ENCODE peak calls at places on chromosomes 2 and 18, in six cellular contexts. One of them, this sample, is unnamed.

GRCh38 chr2:138956116-138956515 is 175.9 kb upstream of the NXPH2 start:
- DNase-seq in adrenal gland: no peak
- DNase-seq in fibroblast of the aortic adventitia: no peak
- DNase-seq in Peyer's patch: no peak
- DNase-seq in left ventricle myocardium inferior: no peak
- DNase-seq in mammary epithelial cell: no peak
- DNase-seq in this sample: no peak

GRCh38 chr18:22432672-22433137 is 15.0 kb upstream of the CTAGE1 start:
- DNase-seq in adrenal gland: peak
- DNase-seq in fibroblast of the aortic adventitia: peak
- DNase-seq in Peyer's patch: peak
- DNase-seq in left ventricle myocardium inferior: peak
- DNase-seq in mammary epithelial cell: peak
- DNase-seq in this sample: no peak

GRCh38 chr2:169093535-169093934 is 24.2 kb downstream of the DHRS9 start:
- DNase-seq in adrenal gland: no peak
- DNase-seq in fibroblast of the aortic adventitia: no peak
- DNase-seq in Peyer's patch: no peak
- DNase-seq in left ventricle myocardium inferior: no peak
- DNase-seq in mammary epithelial cell: no peak
- DNase-seq in this sample: no peak

GRCh38 chr18:46466236-46467160 is 190.5 kb downstream of the LOXHD1 start:
- DNase-seq in adrenal gland: no peak
- DNase-seq in fibroblast of the aortic adventitia: no peak
- DNase-seq in Peyer's patch: no peak
- DNase-seq in left ventricle myocardium inferior: no peak
- DNase-seq in mammary epithelial cell: no peak
- DNase-seq in this sample: no peak

GRCh38 chr2:104872034-104872865 is 18.3 kb downstream of the POU3F3 start:
- DNase-seq in adrenal gland: no peak
- DNase-seq in fibroblast of the aortic adventitia: no peak
- DNase-seq in Peyer's patch: no peak
- DNase-seq in left ventricle myocardium inferior: no peak
- DNase-seq in mammary epithelial cell: no peak
- DNase-seq in this sample: no peak

GRCh38 chr2:112154246-112155110 is 16.3 kb downstream of the FBLN7 start:
- DNase-seq in adrenal gland: no peak
- DNase-seq in fibroblast of the aortic adventitia: no peak
- DNase-seq in Peyer's patch: no peak
- DNase-seq in left ventricle myocardium inferior: no peak
- DNase-seq in mammary epithelial cell: no peak
- DNase-seq in this sample: no peak

GRCh38 chr2:236365258-236366048 is 101.2 kb upstream of the ASB18 start:
- DNase-seq in adrenal gland: no peak
- DNase-seq in fibroblast of the aortic adventitia: no peak
- DNase-seq in Peyer's patch: no peak
- DNase-seq in left ventricle myocardium inferior: no peak
- DNase-seq in mammary epithelial cell: no peak
- DNase-seq in this sample: no peak

GRCh38 chr2:132582360-132582759 is 87.6 kb downstream of the LYPD1 start:
- DNase-seq in adrenal gland: no peak
- DNase-seq in fibroblast of the aortic adventitia: peak
- DNase-seq in Peyer's patch: no peak
- DNase-seq in left ventricle myocardium inferior: no peak
- DNase-seq in mammary epithelial cell: no peak
- DNase-seq in this sample: no peak

GRCh38 chr2:230023313-230023712 is 45.4 kb downstream of the SLC16A14 start:
- DNase-seq in adrenal gland: peak
- DNase-seq in fibroblast of the aortic adventitia: no peak
- DNase-seq in Peyer's patch: no peak
- DNase-seq in left ventricle myocardium inferior: no peak
- DNase-seq in mammary epithelial cell: no peak
- DNase-seq in this sample: no peak

GRCh38 chr2:204110250-204111183 is 174.0 kb downstream of the ICOS start:
- DNase-seq in adrenal gland: peak
- DNase-seq in fibroblast of the aortic adventitia: no peak
- DNase-seq in Peyer's patch: no peak
- DNase-seq in left ventricle myocardium inferior: no peak
- DNase-seq in mammary epithelial cell: no peak
- DNase-seq in this sample: no peak

GRCh38 chr18:75097491-75098225 is 111.3 kb downstream of the PTGR3 start:
- DNase-seq in adrenal gland: no peak
- DNase-seq in fibroblast of the aortic adventitia: no peak
- DNase-seq in Peyer's patch: no peak
- DNase-seq in left ventricle myocardium inferior: no peak
- DNase-seq in mammary epithelial cell: no peak
- DNase-seq in this sample: no peak

GRCh38 chr18:45539383-45539960 is 75.8 kb upstream of the SLC14A2 start:
- DNase-seq in adrenal gland: no peak
- DNase-seq in fibroblast of the aortic adventitia: no peak
- DNase-seq in Peyer's patch: no peak
- DNase-seq in left ventricle myocardium inferior: no peak
- DNase-seq in mammary epithelial cell: no peak
- DNase-seq in this sample: no peak

GRCh38 chr2:225041210-225041870 is 928 bp downstream of the DOCK10 start:
- DNase-seq in adrenal gland: peak
- DNase-seq in fibroblast of the aortic adventitia: peak
- DNase-seq in Peyer's patch: peak
- DNase-seq in left ventricle myocardium inferior: no peak
- DNase-seq in mammary epithelial cell: peak
- DNase-seq in this sample: no peak

GRCh38 chr2:191190861-191191552 is 40.2 kb upstream of the STAT4 start:
- DNase-seq in adrenal gland: no peak
- DNase-seq in fibroblast of the aortic adventitia: no peak
- DNase-seq in Peyer's patch: no peak
- DNase-seq in left ventricle myocardium inferior: no peak
- DNase-seq in mammary epithelial cell: no peak
- DNase-seq in this sample: no peak

GRCh38 chr2:219059725-219060682 is 717 bp downstream of the IHH start:
- DNase-seq in adrenal gland: no peak
- DNase-seq in fibroblast of the aortic adventitia: no peak
- DNase-seq in Peyer's patch: peak
- DNase-seq in left ventricle myocardium inferior: no peak
- DNase-seq in mammary epithelial cell: peak
- DNase-seq in this sample: no peak

GRCh38 chr2:203626952-203627681 is 79.3 kb upstream of the CD28 start:
- DNase-seq in adrenal gland: no peak
- DNase-seq in fibroblast of the aortic adventitia: peak
- DNase-seq in Peyer's patch: no peak
- DNase-seq in left ventricle myocardium inferior: no peak
- DNase-seq in mammary epithelial cell: no peak
- DNase-seq in this sample: no peak

GRCh38 chr2:154974041-154974440 is 275.5 kb downstream of the KCNJ3 start:
- DNase-seq in adrenal gland: no peak
- DNase-seq in fibroblast of the aortic adventitia: no peak
- DNase-seq in Peyer's patch: no peak
- DNase-seq in left ventricle myocardium inferior: no peak
- DNase-seq in mammary epithelial cell: no peak
- DNase-seq in this sample: no peak

GRCh38 chr2:182300603-182301002 is 126.2 kb downstream of the PDE1A start:
- DNase-seq in adrenal gland: no peak
- DNase-seq in fibroblast of the aortic adventitia: no peak
- DNase-seq in Peyer's patch: no peak
- DNase-seq in left ventricle myocardium inferior: no peak
- DNase-seq in mammary epithelial cell: no peak
- DNase-seq in this sample: no peak

GRCh38 chr2:21422050-21422449 is 298.3 kb downstream of the TDRD15 start:
- DNase-seq in adrenal gland: peak
- DNase-seq in fibroblast of the aortic adventitia: no peak
- DNase-seq in Peyer's patch: no peak
- DNase-seq in left ventricle myocardium inferior: peak
- DNase-seq in mammary epithelial cell: no peak
- DNase-seq in this sample: no peak

DNA sequence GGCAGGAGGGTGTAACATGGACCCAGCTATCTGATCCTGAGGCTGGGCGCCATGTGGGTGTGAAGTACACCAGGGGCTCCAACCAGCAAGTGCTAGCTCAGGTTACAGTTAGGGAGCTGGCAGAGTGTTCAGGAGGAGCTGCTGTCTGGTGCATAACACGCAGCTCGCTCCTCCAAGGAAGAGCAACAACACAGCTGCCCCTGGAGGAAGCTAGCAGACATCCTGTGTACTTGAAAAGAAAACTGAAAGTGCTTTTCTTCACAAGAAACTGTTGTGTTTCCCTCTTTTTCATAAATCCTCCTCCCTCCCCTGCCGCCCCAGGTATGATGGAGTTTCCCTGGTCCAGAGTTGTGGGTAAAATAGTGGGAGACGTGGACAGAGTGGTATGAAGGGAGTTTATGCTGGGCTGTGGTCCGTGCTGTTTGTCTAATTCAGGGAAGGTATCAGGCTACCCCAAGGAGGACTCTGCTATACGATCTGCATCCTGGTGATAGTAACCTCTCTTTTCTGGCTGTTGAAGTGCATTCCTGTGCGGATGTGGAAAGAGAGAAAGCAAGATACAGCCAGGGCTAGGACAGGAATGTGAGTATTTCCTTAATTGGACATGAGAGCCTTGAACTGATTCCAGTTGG is 6.1 kb upstream of the LBH start:
- DNase-seq in adrenal gland: peak
- DNase-seq in fibroblast of the aortic adventitia: peak
- DNase-seq in Peyer's patch: no peak
- DNase-seq in left ventricle myocardium inferior: no peak
- DNase-seq in mammary epithelial cell: peak
- DNase-seq in this sample: no peak
- H3K4me3 ChIP-seq in adrenal gland: no peak
- H3K4me3 ChIP-seq in fibroblast of the aortic adventitia: peak
- H3K4me3 ChIP-seq in Peyer's patch: peak
- H3K4me3 ChIP-seq in left ventricle myocardium inferior: peak
- H3K4me3 ChIP-seq in mammary epithelial cell: no peak
- H3K4me3 ChIP-seq in this sample: no peak

GRCh38 chr2:173090291-173090877 is 14.7 kb downstream of the MAP3K20 start:
- DNase-seq in adrenal gland: peak
- DNase-seq in fibroblast of the aortic adventitia: peak
- DNase-seq in Peyer's patch: no peak
- DNase-seq in left ventricle myocardium inferior: peak
- DNase-seq in mammary epithelial cell: no peak
- DNase-seq in this sample: no peak
- H3K4me3 ChIP-seq in adrenal gland: no peak
- H3K4me3 ChIP-seq in fibroblast of the aortic adventitia: peak
- H3K4me3 ChIP-seq in Peyer's patch: no peak
- H3K4me3 ChIP-seq in left ventricle myocardium inferior: peak
- H3K4me3 ChIP-seq in mammary epithelial cell: no peak
- H3K4me3 ChIP-seq in this sample: no peak

DNA sequence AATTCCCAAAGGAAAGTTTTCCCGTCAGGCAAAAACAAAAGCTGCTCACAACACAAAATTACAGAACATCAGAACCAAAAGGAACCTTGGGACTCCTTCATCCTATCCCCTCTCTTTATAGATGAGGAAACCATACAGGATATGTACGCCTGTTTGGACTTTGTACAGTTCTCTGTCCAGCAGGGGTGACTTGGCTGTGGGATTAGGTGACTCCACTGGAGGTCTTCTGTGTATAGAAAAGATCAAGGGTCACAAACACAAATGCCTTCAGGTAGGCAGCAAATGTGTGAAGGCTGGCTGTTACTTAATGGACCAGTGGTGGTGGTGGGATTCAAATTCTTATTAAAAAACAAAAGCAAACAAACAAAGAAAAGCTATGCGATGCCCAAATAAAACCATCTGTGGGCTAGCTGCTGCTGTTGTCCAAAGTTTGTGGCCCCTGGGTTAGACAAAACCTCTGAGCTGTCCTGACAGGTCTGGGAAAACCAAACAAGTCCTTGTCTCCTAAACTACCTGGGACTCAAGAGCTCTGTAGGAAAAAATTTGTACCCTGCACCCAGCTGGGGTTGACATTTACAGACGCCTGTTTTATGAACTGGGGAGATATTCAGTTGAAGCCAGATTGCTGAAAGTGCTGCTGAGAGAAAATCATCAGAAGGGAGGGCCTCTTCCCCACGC is 1.3 kb upstream of the CEP68 start:
- DNase-seq in adrenal gland: no peak
- DNase-seq in fibroblast of the aortic adventitia: no peak
- DNase-seq in Peyer's patch: no peak
- DNase-seq in left ventricle myocardium inferior: no peak
- DNase-seq in mammary epithelial cell: no peak
- DNase-seq in this sample: no peak
- H3K4me3 ChIP-seq in adrenal gland: no peak
- H3K4me3 ChIP-seq in fibroblast of the aortic adventitia: no peak
- H3K4me3 ChIP-seq in Peyer's patch: no peak
- H3K4me3 ChIP-seq in left ventricle myocardium inferior: peak
- H3K4me3 ChIP-seq in mammary epithelial cell: no peak
- H3K4me3 ChIP-seq in this sample: no peak

GRCh38 chr2:96767135-96767871 is 6.6 kb downstream of the CNNM4 start:
- DNase-seq in adrenal gland: no peak
- DNase-seq in fibroblast of the aortic adventitia: no peak
- DNase-seq in Peyer's patch: peak
- DNase-seq in left ventricle myocardium inferior: no peak
- DNase-seq in mammary epithelial cell: no peak
- DNase-seq in this sample: no peak
- H3K4me3 ChIP-seq in adrenal gland: no peak
- H3K4me3 ChIP-seq in fibroblast of the aortic adventitia: no peak
- H3K4me3 ChIP-seq in Peyer's patch: peak
- H3K4me3 ChIP-seq in left ventricle myocardium inferior: no peak
- H3K4me3 ChIP-seq in mammary epithelial cell: no peak
- H3K4me3 ChIP-seq in this sample: no peak

GRCh38 chr2:177616731-177617130 is 224.2 kb downstream of the AGPS start:
- DNase-seq in adrenal gland: no peak
- DNase-seq in fibroblast of the aortic adventitia: no peak
- DNase-seq in Peyer's patch: no peak
- DNase-seq in left ventricle myocardium inferior: no peak
- DNase-seq in mammary epithelial cell: no peak
- DNase-seq in this sample: no peak

GRCh38 chr2:177617849-177618248 is 225.3 kb downstream of the AGPS start:
- DNase-seq in adrenal gland: no peak
- DNase-seq in fibroblast of the aortic adventitia: no peak
- DNase-seq in Peyer's patch: no peak
- DNase-seq in left ventricle myocardium inferior: no peak
- DNase-seq in mammary epithelial cell: no peak
- DNase-seq in this sample: no peak

GRCh38 chr2:177612651-177613050 is 220.1 kb downstream of the AGPS start:
- DNase-seq in adrenal gland: no peak
- DNase-seq in fibroblast of the aortic adventitia: no peak
- DNase-seq in Peyer's patch: no peak
- DNase-seq in left ventricle myocardium inferior: no peak
- DNase-seq in mammary epithelial cell: no peak
- DNase-seq in this sample: no peak

GRCh38 chr2:177618270-177619253 is 226.0 kb downstream of the AGPS start:
- DNase-seq in adrenal gland: peak
- DNase-seq in fibroblast of the aortic adventitia: peak
- DNase-seq in Peyer's patch: peak
- DNase-seq in left ventricle myocardium inferior: peak
- DNase-seq in mammary epithelial cell: peak
- DNase-seq in this sample: no peak

DNA sequence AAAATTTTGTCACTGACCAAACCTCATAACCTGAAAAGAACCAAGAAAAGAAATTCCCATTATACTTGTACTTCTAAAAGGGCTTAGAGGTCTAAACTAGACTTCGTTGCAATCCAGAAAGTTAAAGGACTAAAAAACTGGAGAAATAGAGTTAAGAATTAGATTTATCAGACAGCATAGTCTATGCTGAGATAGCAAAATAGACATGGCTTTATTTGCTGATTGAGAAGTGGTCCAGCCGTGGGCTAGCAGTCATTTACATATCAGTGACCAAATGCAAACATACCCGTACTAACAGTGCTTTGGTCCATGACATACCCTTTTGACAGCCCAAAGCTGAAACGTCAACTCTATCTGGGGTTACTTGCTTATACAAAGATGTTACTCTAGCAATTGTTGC is 223.5 kb downstream of the AGPS start:
- DNase-seq in adrenal gland: no peak
- DNase-seq in fibroblast of the aortic adventitia: no peak
- DNase-seq in Peyer's patch: no peak
- DNase-seq in left ventricle myocardium inferior: no peak
- DNase-seq in mammary epithelial cell: no peak
- DNase-seq in this sample: no peak
- H3K4me3 ChIP-seq in adrenal gland: no peak
- H3K4me3 ChIP-seq in fibroblast of the aortic adventitia: no peak
- H3K4me3 ChIP-seq in Peyer's patch: no peak
- H3K4me3 ChIP-seq in left ventricle myocardium inferior: no peak
- H3K4me3 ChIP-seq in mammary epithelial cell: no peak
- H3K4me3 ChIP-seq in this sample: no peak

This sample was measured in keratinocyte.